ENCODE peak calls at places on chromosome 16, in seven cellular contexts. W, X, D, E, Y, I and J are unnamed samples.

GRCh38 chr16:79597277-79597676 is 3.3 kb downstream of the MAF start:
- DNase-seq in W (no peak), X (no peak), D (no peak), E (no peak), Y (no peak), I (no peak), J (no peak)

GRCh38 chr16:15856901-15857778 is at the start of gene MYH11:
- DNase-seq in W (no peak), X (no peak), D (no peak), E (no peak), Y (no peak), I (peak; percentile 42), J (no peak)

GRCh38 chr16:54748611-54749190 is 182.0 kb upstream of the IRX5 start:
- DNase-seq in W (no peak), X (no peak), D (no peak), E (no peak), Y (no peak), I (no peak), J (no peak)

GRCh38 chr16:87844374-87844733 is 25.0 kb downstream of the SLC7A5 start:
- DNase-seq in W (no peak), X (no peak), D (no peak), E (no peak), Y (no peak), I (no peak), J (no peak)

GRCh38 chr16:75389096-75389692 is 44.1 kb downstream of the CFDP1 start:
- DNase-seq in W (no peak), X (no peak), D (no peak), E (no peak), Y (no peak), I (no peak), J (no peak)

GRCh38 chr16:17171250-17172143 is 299.3 kb downstream of the XYLT1 start:
- DNase-seq in W (no peak), X (peak; percentile 92), D (peak; percentile 30), E (no peak), Y (no peak), I (no peak), J (no peak)

GRCh38 chr16:19130852-19131808 is 17.4 kb downstream of the ITPRIPL2 start:
- DNase-seq in W (peak; percentile 61), X (peak; percentile 53), D (no peak), E (no peak), Y (no peak), I (no peak), J (peak; percentile 67)

GRCh38 chr16:14111713-14112538 is 40.8 kb downstream of the MRTFB start:
- DNase-seq in W (no peak), X (no peak), D (peak; percentile 58), E (no peak), Y (no peak), I (peak; percentile 61), J (no peak)

GRCh38 chr16:23134274-23134673 is 15.0 kb downstream of the USP31 start:
- DNase-seq in W (peak; percentile 99), X (no peak), D (peak; percentile 75), E (no peak), Y (no peak), I (no peak), J (no peak)

GRCh38 chr16:87895641-87896141 is 26.4 kb upstream of the SLC7A5 start:
- DNase-seq in W (no peak), X (peak; percentile 45), D (no peak), E (no peak), Y (no peak), I (no peak), J (no peak)

GRCh38 chr16:88327566-88328312 is 55.0 kb upstream of the ZNF469 start:
- DNase-seq in W (no peak), X (no peak), D (no peak), E (no peak), Y (no peak), I (no peak), J (no peak)

GRCh38 chr16:88570691-88571092 is 489 bp downstream of the ZC3H18 start:
- DNase-seq in W (peak; percentile 34), X (no peak), D (no peak), E (no peak), Y (no peak), I (no peak), J (no peak)

GRCh38 chr16:24539850-24540484 is 601 bp downstream of the RBBP6 start:
- DNase-seq in W (peak; percentile 37), X (peak; percentile 35), D (no peak), E (no peak), Y (no peak), I (peak; percentile 43), J (peak; percentile 73)

GRCh38 chr16:86086471-86086870 is 187.5 kb downstream of the IRF8 start:
- DNase-seq in W (no peak), X (no peak), D (no peak), E (no peak), Y (no peak), I (no peak), J (peak; percentile 19)

GRCh38 chr16:88540346-88540977 is 29.7 kb upstream of the ZC3H18 start:
- DNase-seq in W (no peak), X (no peak), D (no peak), E (no peak), Y (no peak), I (no peak), J (no peak)

GRCh38 chr16:23509763-23510153 is 536 bp downstream of the GGA2 start:
- DNase-seq in W (peak; percentile 42), X (no peak), D (no peak), E (no peak), Y (no peak), I (no peak), J (no peak)

GRCh38 chr16:54080524-54081008 is 206.0 kb downstream of the IRX3 start:
- DNase-seq in W (no peak), X (no peak), D (peak; percentile 94), E (peak; percentile 86), Y (no peak), I (peak; percentile 92), J (no peak)

GRCh38 chr16:14186954-14187306 is 115.8 kb downstream of the MRTFB start:
- DNase-seq in W (peak; percentile 16), X (no peak), D (no peak), E (no peak), Y (no peak), I (no peak), J (no peak)

GRCh38 chr16:16025214-16025968 is 76.0 kb downstream of the ABCC1 start:
- DNase-seq in W (peak; percentile 89), X (no peak), D (no peak), E (no peak), Y (no peak), I (peak; percentile 40), J (no peak)

GRCh38 chr16:25228372-25228771 is 11.6 kb downstream of the AQP8 start:
- DNase-seq in W (no peak), X (no peak), D (no peak), E (no peak), Y (no peak), I (no peak), J (no peak)

GRCh38 chr16:14347706-14348105 is 276.6 kb downstream of the MRTFB start:
- DNase-seq in W (no peak), X (no peak), D (no peak), E (no peak), Y (no peak), I (no peak), J (no peak)

GRCh38 chr16:53220585-53220984 is 165.8 kb downstream of the CHD9 start:
- DNase-seq in W (peak; percentile 71), X (no peak), D (peak; percentile 20), E (no peak), Y (no peak), I (no peak), J (no peak)

GRCh38 chr16:9136596-9136995 is 45.2 kb downstream of the HAPSTR1 start:
- DNase-seq in W (no peak), X (no peak), D (no peak), E (no peak), Y (no peak), I (no peak), J (peak; percentile 26)

GRCh38 chr16:47320546-47321315 is 140.1 kb downstream of the ITFG1 start:
- DNase-seq in W (no peak), X (no peak), D (no peak), E (no peak), Y (no peak), I (no peak), J (no peak)

GRCh38 chr16:645852-646678 is 3.1 kb upstream of the WDR90 start:
- DNase-seq in W (no peak), X (no peak), D (peak; percentile 65), E (no peak), Y (no peak), I (no peak), J (no peak)

GRCh38 chr16:47928008-47928407 is 227.8 kb downstream of the ABCC12 start:
- DNase-seq in W (no peak), X (no peak), D (peak; percentile 44), E (no peak), Y (peak; percentile 24), I (no peak), J (no peak)

GRCh38 chr16:55872130-55872529 is 3.0 kb downstream of the CES5A start:
- DNase-seq in W (no peak), X (no peak), D (no peak), E (no peak), Y (no peak), I (no peak), J (no peak)

GRCh38 chr16:22739077-22739476 is 74.9 kb upstream of the HS3ST2 start:
- DNase-seq in W (no peak), X (peak; percentile 16), D (no peak), E (no peak), Y (no peak), I (no peak), J (no peak)

GRCh38 chr16:2753523-2754020 is 1.1 kb downstream of the SRRM2 start:
- DNase-seq in W (peak; percentile 37), X (peak; percentile 1), D (no peak), E (no peak), Y (no peak), I (no peak), J (no peak)
- TF ChIP-seq POLR2AphosphoS5 in W (no peak), X (no peak), D (no peak), E (peak; percentile 32), Y (no peak), I (no peak), J (no peak)

GRCh38 chr16:70701036-70701435 is 15.2 kb upstream of the MTSS2 start:
- DNase-seq in W (no peak), X (no peak), D (no peak), E (no peak), Y (no peak), I (no peak), J (no peak)
- TF ChIP-seq CTCF in W (no peak), X (no peak), D (no peak), E (no peak), Y (no peak), I (peak; percentile 10), J (no peak)

GRCh38 chr16:78150233-78150632 is 50.8 kb downstream of the WWOX start:
- DNase-seq in W (no peak), X (no peak), D (no peak), E (no peak), Y (no peak), I (no peak), J (no peak)
- H3K4me3 ChIP-seq in W (no peak overlapping the region), X (no peak overlapping the region), D (no peak overlapping the region), E (no peak overlapping the region), Y (no peak overlapping the region), I (no peak overlapping the region), J (no peak overlapping the region)

DNA sequence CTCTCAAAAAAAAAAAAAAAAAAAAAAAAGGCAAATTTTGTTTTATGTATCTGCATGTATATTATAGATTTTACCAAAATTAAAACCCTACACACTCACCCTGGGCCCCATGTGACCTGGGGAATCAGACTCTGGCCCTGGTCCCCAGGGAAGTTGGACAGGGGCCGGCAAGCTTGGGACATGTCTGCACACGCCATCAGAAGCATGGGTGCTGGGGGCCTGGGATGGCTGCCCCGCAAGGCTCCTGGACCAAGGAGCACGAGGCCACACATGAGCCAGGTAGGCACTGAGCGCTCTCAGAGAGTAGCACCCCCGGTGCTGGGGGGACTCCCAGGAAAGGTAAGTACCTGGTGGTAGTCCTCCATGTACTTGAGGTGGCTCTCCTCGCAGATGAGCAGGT is 39.6 kb downstream of the PPL start:
- DNase-seq in W (no peak), X (no peak), D (no peak), E (no peak), Y (no peak), I (peak; percentile 66), J (no peak)
- TF ChIP-seq POLR2AphosphoS5 in W (no peak), X (no peak), D (no peak), E (no peak), Y (no peak), I (no peak), J (no peak)